ENCODE peak calls at places on chromosomes 4 and X, in four cellular contexts. R is neuronal stem cell, U is IMR-90, H is endothelial cell of umbilical vein. K is an unnamed sample.

GRCh38 chr4:1246901-1247810 is 1.8 kb downstream of the CTBP1 start:
- DNase-seq in H (no peak), R (no peak), U (no peak), K (peak)

GRCh38 chrX:38634665-38635064 is 73.3 kb downstream of the TSPAN7 start:
- DNase-seq in H (no peak), R (no peak), U (no peak), K (no peak)

GRCh38 chrX:108811891-108812290 is 75.5 kb upstream of the IRS4 start:
- DNase-seq in H (no peak), U (no peak), R (no peak), K (no peak)

GRCh38 chr4:146245246-146245645 is 30.9 kb downstream of the REELD1 start:
- DNase-seq in R (no peak), U (peak), H (no peak), K (no peak)

GRCh38 chr4:23889814-23890269 is at the start of gene PPARGC1A:
- DNase-seq in R (peak), H (no peak), U (peak), K (peak)

GRCh38 chr4:54225671-54226398 is 3.3 kb upstream of the PDGFRA start:
- DNase-seq in U (no peak), R (peak), H (no peak), K (peak)

GRCh38 chr4:173012608-173013007 is 156.0 kb upstream of the GALNT7 start:
- DNase-seq in R (no peak), U (no peak), H (no peak), K (no peak)

GRCh38 chrX:130171446-130172126 is at the start of gene RAB33A:
- DNase-seq in U (no peak), H (no peak), R (no peak), K (peak)

GRCh38 chrX:53287493-53288138 is 6.2 kb upstream of the IQSEC2 start:
- DNase-seq in R (no peak), U (peak), H (peak), K (peak)

GRCh38 chrX:22800360-22800759 is 199.4 kb upstream of the DDX53 start:
- DNase-seq in H (peak), U (peak), R (no peak), K (peak)

GRCh38 chr4:153782567-153782966 is 6.3 kb downstream of the SFRP2 start:
- DNase-seq in R (no peak), H (no peak), U (no peak), K (peak)

GRCh38 chrX:106959897-106960296 is 39.7 kb downstream of the CLDN2 start:
- DNase-seq in U (peak), H (peak), R (no peak), K (peak)

GRCh38 chr4:145130788-145131398 is 32.8 kb downstream of the ABCE1 start:
- DNase-seq in R (no peak), H (peak), U (peak), K (peak)

GRCh38 chr4:133969202-133969873 is 232.3 kb downstream of the PABPC4L start:
- DNase-seq in U (peak), H (peak), R (no peak), K (peak)

GRCh38 chr4:174156239-174156826 is 127.1 kb downstream of the FBXO8 start:
- DNase-seq in H (peak), U (peak), R (peak), K (peak)

GRCh38 chr4:106691749-106692148 is 323.2 kb upstream of the GIMD1 start:
- DNase-seq in R (no peak), U (no peak), H (peak), K (peak)

GRCh38 chr4:94430416-94430815 is 21.3 kb upstream of the PDLIM5 start:
- DNase-seq in U (no peak), R (no peak), H (no peak), K (no peak)

GRCh38 chrX:48521353-48522243 is at the start of gene EBP:
- DNase-seq in R (peak), U (peak), H (peak), K (peak)

GRCh38 chr4:54882616-54883015 is 224.9 kb downstream of the KIT start:
- DNase-seq in H (no peak), U (peak), R (no peak), K (peak)

GRCh38 chrX:107485019-107485418 is 35.6 kb downstream of the FRMPD3 start:
- DNase-seq in U (no peak), H (no peak), R (no peak), K (peak)

GRCh38 chr4:85498068-85498733 is 23.3 kb downstream of the ARHGAP24 start:
- DNase-seq in U (peak), H (no peak), R (no peak), K (peak)

GRCh38 chr4:32624943-32625603 is 1904.9 kb downstream of the PCDH7 start:
- DNase-seq in R (no peak), U (no peak), H (no peak), K (peak)
- H3K9ac ChIP-seq in R (no peak), U (no peak), H (no peak), K (no peak)

GRCh38 chrX:2889045-2889605 is 40.0 kb downstream of the ARSD start:
- DNase-seq in U (no peak), R (no peak), H (no peak), K (peak)
- H3K9ac ChIP-seq in U (peak), R (no peak), H (no peak), K (peak)

GRCh38 chr4:170090667-170091052 is 904 bp upstream of the AADAT start:
- DNase-seq in H (no peak), R (no peak), U (peak), K (no peak)

GRCh38 chr4:170091069-170091696 is 1.4 kb upstream of the AADAT start:
- DNase-seq in U (no peak), R (no peak), H (no peak), K (no peak)

GRCh38 chr4:170088686-170089085 is 1.1 kb downstream of the AADAT start:
- DNase-seq in R (no peak), U (no peak), H (no peak), K (no peak)

GRCh38 chr4:170089743-170090666 is at the start of gene AADAT:
- DNase-seq in H (peak), R (peak), U (peak), K (peak)

DNA sequence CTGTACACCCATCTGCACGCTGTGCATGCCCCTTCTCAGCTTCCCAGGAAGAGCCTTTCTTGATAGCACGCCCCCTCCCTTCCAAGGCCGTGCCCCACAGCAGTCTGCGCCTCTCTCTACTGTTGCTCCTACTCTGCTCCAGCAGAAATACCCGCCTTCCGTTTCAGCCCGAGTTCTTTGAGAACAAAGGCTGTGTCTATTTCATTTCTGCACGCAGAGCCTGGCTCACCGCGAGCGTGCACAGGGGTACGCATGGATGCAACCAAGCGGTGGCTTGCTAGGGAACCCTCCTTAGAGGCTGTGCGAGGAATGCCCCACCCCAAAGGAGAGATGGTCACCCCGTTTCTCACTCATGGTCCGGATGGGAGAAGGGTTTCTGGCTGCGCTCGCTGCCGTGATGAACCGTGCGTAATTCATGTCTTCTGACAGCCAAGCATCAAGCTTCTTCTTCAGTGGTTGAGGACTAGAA is 448 bp downstream of the AADAT start:
- DNase-seq in U (peak), R (peak), H (peak), K (peak)
- H3K9ac ChIP-seq in U (peak), R (peak), H (peak), K (peak)

GRCh38 chr4:88320174-88320779 is 35.9 kb upstream of the PPM1K start:
- DNase-seq in R (no peak), H (peak), U (no peak), K (no peak)

GRCh38 chr4:88315460-88316017 is 31.2 kb upstream of the PPM1K start:
- DNase-seq in U (no peak), R (no peak), H (no peak), K (no peak)

GRCh38 chr4:88318751-88319350 is 34.5 kb upstream of the PPM1K start:
- DNase-seq in R (no peak), U (no peak), H (no peak), K (no peak)

DNA sequence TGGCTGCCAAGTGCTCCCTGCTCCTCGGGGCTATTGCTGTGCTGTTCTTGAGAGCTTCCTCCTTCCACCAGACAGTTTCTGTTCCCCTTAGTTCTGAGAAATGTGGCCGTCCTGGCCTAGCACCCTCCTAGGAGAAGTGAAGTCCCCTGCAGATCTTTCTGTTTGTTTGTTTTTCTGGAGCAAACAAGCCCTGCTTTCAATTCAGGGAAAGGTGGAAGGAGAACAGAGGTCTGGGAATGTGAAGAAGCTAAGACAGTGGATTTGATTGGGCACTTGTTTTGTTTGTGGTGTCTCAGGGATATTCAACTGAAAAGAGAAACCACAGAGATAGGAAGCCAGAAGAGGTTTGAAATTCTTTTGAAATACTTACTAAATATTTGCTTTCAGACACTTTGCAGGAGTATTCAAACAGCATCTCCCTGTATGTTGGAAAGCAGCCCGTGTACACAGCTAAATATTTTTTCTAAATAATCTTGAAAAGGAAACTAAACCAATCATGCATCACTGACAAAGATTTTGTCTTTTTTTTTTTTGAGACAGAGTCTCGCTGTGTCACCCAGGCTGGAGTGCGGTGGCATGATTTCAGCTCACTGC is 36.5 kb upstream of the PPM1K start:
- DNase-seq in U (no peak), H (peak), R (no peak), K (peak)
- H3K9ac ChIP-seq in U (no peak), H (no peak), R (no peak), K (no peak)